ENCODE peak calls at places on chromosomes 2 and 18, in six cellular contexts. X is heart left ventricle, J is H1, N is left ventricle myocardium inferior, G is A549, K is left lung. E is an unnamed sample. For H3K9me3, the result is how much of the 10 kb centered on the place peaks cover.

GRCh38 chr18:59715966-59716369 is 18.7 kb upstream of the CCBE1 start:
- DNase-seq in X (no peak), K (no peak), N (no peak), J (no peak), G (peak), E (no peak)

GRCh38 chr18:56952026-56952425 is 194.9 kb upstream of the BOD1L2 start:
- DNase-seq in G (no peak), N (no peak), X (no peak), K (no peak), J (no peak), E (no peak)

GRCh38 chr2:228063558-228063957 is 117.9 kb downstream of the SPHKAP start:
- DNase-seq in X (no peak), G (no peak), J (no peak), K (no peak), N (no peak), E (no peak)

GRCh38 chr2:47172156-47172921 is 17.2 kb upstream of the STPG4 start:
- DNase-seq in J (no peak), G (no peak), K (no peak), X (no peak), N (no peak), E (no peak)

GRCh38 chr2:76128622-76129021 is 417.9 kb upstream of the GCFC2 start:
- DNase-seq in J (no peak), N (no peak), G (no peak), X (no peak), K (no peak), E (no peak)

GRCh38 chr2:169095631-169096105 is 26.3 kb downstream of the DHRS9 start:
- DNase-seq in N (no peak), J (no peak), X (no peak), G (no peak), K (no peak), E (no peak)

GRCh38 chr2:211941359-211941758 is 597.2 kb downstream of the ERBB4 start:
- DNase-seq in G (no peak), K (no peak), J (no peak), X (no peak), N (no peak), E (no peak)

GRCh38 chr2:237581751-237582746 is 8.5 kb downstream of the RAB17 start:
- DNase-seq in J (no peak), N (peak), K (peak), X (peak), G (no peak), E (peak)

GRCh38 chr2:235675678-235676535 is 182.1 kb downstream of the AGAP1 start:
- DNase-seq in K (no peak), G (peak), J (no peak), X (no peak), N (no peak), E (no peak)

GRCh38 chr2:23637011-23637778 is 252.2 kb downstream of the KLHL29 start:
- DNase-seq in G (no peak), K (no peak), N (peak), X (peak), J (no peak), E (no peak)

GRCh38 chr2:64284751-64285150 is 140.5 kb upstream of the PELI1 start:
- DNase-seq in J (no peak), N (no peak), K (no peak), G (no peak), X (peak), E (no peak)

GRCh38 chr2:182144780-182145170 is 159.1 kb downstream of the PPP1R1C start:
- DNase-seq in J (no peak), X (peak), G (no peak), N (peak), K (no peak), E (no peak)

GRCh38 chr18:78136986-78137385 is 842.6 kb upstream of the SALL3 start:
- DNase-seq in X (no peak), G (no peak), J (no peak), K (no peak), N (no peak), E (no peak)

GRCh38 chr2:219245148-219245898 is at the start of the genes GLB1L and STK16:
- DNase-seq in K (peak), X (peak), J (no peak), N (peak), G (peak), E (peak)

DNA sequence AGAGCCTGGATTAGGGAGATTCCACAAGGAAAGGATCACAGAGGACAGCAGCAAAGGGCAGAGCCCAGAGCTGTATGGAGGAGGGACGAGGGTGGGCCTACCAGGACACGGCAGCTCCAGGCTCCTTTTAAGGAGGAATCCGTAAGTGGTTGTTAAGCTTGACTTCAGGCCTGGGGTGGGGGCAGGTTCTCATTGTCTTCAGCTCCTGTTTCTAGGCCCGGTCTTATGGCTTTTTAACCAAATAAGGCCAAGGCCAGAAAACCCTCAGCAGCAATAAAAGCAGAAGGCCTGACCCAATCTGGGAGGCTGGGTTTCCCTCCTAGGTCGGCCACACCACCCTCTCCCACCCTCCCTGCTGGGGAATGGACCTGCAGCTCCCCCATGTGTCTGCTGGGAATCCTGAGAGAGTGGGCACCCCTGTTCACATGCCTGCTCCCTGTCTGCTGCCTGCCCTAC is 111.2 kb downstream of the PLB1 start:
- DNase-seq in G (peak), X (peak), J (no peak), K (no peak), N (no peak), E (peak)
- TF ChIP-seq CTCF in G (peak), X (no peak), J (peak), K (no peak), N (peak), E (peak)

GRCh38 chr2:114929225-114929624 is 486.8 kb downstream of the DPP10 start:
- DNase-seq in G (no peak), N (no peak), X (no peak), J (no peak), K (no peak), E (no peak)

GRCh38 chr2:114922076-114922475 is 479.6 kb downstream of the DPP10 start:
- DNase-seq in N (no peak), K (no peak), J (no peak), X (no peak), G (no peak), E (no peak)

GRCh38 chr2:114925296-114926255 is 483.1 kb downstream of the DPP10 start:
- DNase-seq in X (peak), G (no peak), N (no peak), J (no peak), K (no peak), E (no peak)

GRCh38 chr2:114926303-114926702 is 483.9 kb downstream of the DPP10 start:
- DNase-seq in X (no peak), K (no peak), G (no peak), N (no peak), J (no peak), E (no peak)
- H3K9me3 ChIP-seq in X (under half), K (under half), G (under half), N (under half), J (under half), E (under half)

GRCh38 chr2:43000242-43001054 is 208.1 kb upstream of the HAAO start:
- DNase-seq in X (no peak), N (no peak), G (no peak), J (no peak), K (no peak), E (no peak)
- H3K27ac ChIP-seq in X (no peak), N (no peak), G (peak), J (no peak), K (no peak), E (no peak)

GRCh38 chr2:240733803-240734495 is 42.3 kb downstream of the AQP12A start:
- DNase-seq in K (no peak), G (peak), N (no peak), X (no peak), J (no peak), E (no peak)
- TF ChIP-seq CTCF in K (no peak), G (peak), N (no peak), X (no peak), J (no peak), E (peak)

GRCh38 chr2:160207804-160208661 is 8.0 kb upstream of the ITGB6 start:
- DNase-seq in G (peak), N (peak), K (peak), X (peak), J (no peak), E (no peak)

GRCh38 chr2:160207271-160207670 is 7.2 kb upstream of the ITGB6 start:
- DNase-seq in G (no peak), N (no peak), X (no peak), J (no peak), K (no peak), E (no peak)

GRCh38 chr2:160210599-160211138 is 10.6 kb upstream of the ITGB6 start:
- DNase-seq in G (peak), N (peak), K (peak), J (peak), X (peak), E (peak)

GRCh38 chr2:160208662-160209229 is 8.7 kb upstream of the ITGB6 start:
- DNase-seq in J (no peak), X (no peak), K (no peak), N (no peak), G (no peak), E (no peak)

DNA sequence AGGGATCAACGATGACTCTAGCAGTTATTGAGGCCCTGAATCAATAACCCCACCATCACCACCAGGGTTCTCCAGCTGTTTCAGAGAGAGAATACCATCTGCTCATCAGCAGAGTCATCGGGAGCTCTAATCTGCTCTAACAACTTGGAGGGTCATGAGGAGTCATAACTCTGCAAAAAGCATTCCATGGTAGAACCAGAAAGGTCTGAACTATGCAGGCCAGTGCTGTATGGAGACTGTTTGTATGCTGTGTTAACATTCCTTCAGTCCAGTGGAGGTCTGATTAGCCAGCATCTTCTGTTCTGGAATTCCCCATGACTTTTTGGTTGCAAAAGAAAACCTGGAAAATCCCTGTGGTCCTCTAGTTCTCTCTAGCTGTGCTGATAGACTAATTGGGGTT is 9.4 kb upstream of the ITGB6 start:
- DNase-seq in K (no peak), N (no peak), J (no peak), G (no peak), X (no peak), E (no peak)
- H3K9me3 ChIP-seq in K (under half), N (under half), J (under half), G (under half), X (under half), E (under half)

GRCh38 chr2:95569170-95569569 is 22.6 kb upstream of the TRIM43 start:
- DNase-seq in J (no peak), G (no peak), N (no peak), X (no peak), K (no peak), E (no peak)
- H3K27ac ChIP-seq in J (no peak), G (no peak), N (no peak), X (no peak), K (no peak), E (no peak)

E was measured in WERI-Rb-1.